ENCODE peak calls at places on chromosome 16, in five cellular contexts. E is stimulated activated CD4-positive, alpha-beta T cell treated with anti-CD3 and anti-CD28 coated beads, TNF-alpha, amount 100 ng/mL, for 1 hour; R is SK-N-DZ; W is CD4-positive, CD25-positive, alpha-beta regulatory T cell; Q is M059J. T is an unnamed sample.

GRCh38 chr16:89860747-89861304 is 12.6 kb upstream of the TCF25 start:
- DNase-seq in E (no peak), R (no peak), W (peak), Q (peak), T (peak)

GRCh38 chr16:87161822-87162676 is 155.1 kb downstream of the C16orf95 start:
- DNase-seq in E (no peak), R (no peak), W (peak), Q (no peak), T (no peak)

GRCh38 chr16:54366943-54367342 is 80.4 kb upstream of the IRX3 start:
- DNase-seq in E (no peak), R (no peak), W (no peak), Q (no peak), T (no peak)

GRCh38 chr16:11896776-11897175 is 19.0 kb downstream of the GSPT1 start:
- DNase-seq in E (no peak), R (no peak), W (no peak), Q (peak), T (peak)

GRCh38 chr16:3458852-3459361 is 15.4 kb downstream of the NAA60 start:
- DNase-seq in E (no peak), R (no peak), W (no peak), Q (no peak), T (no peak)

GRCh38 chr16:48081656-48082055 is 74.1 kb downstream of the ABCC12 start:
- DNase-seq in E (no peak), R (no peak), W (no peak), Q (peak), T (peak)

GRCh38 chr16:68740628-68741346 is 3.7 kb downstream of the CDH1 start:
- DNase-seq in E (no peak), R (no peak), W (no peak), Q (no peak), T (no peak)

GRCh38 chr16:85716016-85716679 is 27.4 kb upstream of the GINS2 start:
- DNase-seq in E (no peak), R (no peak), W (no peak), Q (no peak), T (no peak)

GRCh38 chr16:1674751-1675664 is 3.1 kb upstream of the JPT2 start:
- DNase-seq in E (no peak), R (no peak), W (no peak), Q (peak), T (peak)

GRCh38 chr16:21302898-21303528 is 24.9 kb upstream of the CRYM start:
- DNase-seq in E (no peak), R (no peak), W (no peak), Q (peak), T (peak)

GRCh38 chr16:66687906-66688625 is 8.5 kb downstream of the CMTM4 start:
- DNase-seq in E (no peak), R (no peak), W (no peak), Q (no peak), T (no peak)

GRCh38 chr16:1286492-1287094 is 22.8 kb upstream of the UBE2I start:
- DNase-seq in E (no peak), R (no peak), W (no peak), Q (no peak), T (no peak)

GRCh38 chr16:54422569-54422978 is 136.0 kb upstream of the IRX3 start:
- DNase-seq in E (no peak), R (no peak), W (no peak), Q (peak), T (no peak)

GRCh38 chr16:83994087-83994486 is 26.0 kb downstream of the NECAB2 start:
- DNase-seq in E (no peak), R (no peak), W (no peak), Q (peak), T (peak)

GRCh38 chr16:79707867-79708266 is 107.3 kb upstream of the MAF start:
- DNase-seq in E (no peak), R (no peak), W (no peak), Q (peak), T (no peak)

GRCh38 chr16:2592786-2593185 is 55.0 kb downstream of the PDPK1 start:
- DNase-seq in E (no peak), R (no peak), W (no peak), Q (no peak), T (no peak)

GRCh38 chr16:19382084-19382801 is 35.4 kb upstream of the TMC5 start:
- DNase-seq in E (no peak), R (no peak), W (no peak), Q (no peak), T (no peak)

GRCh38 chr16:19709381-19710136 is 8.5 kb downstream of the KNOP1 start:
- DNase-seq in E (no peak), R (no peak), W (no peak), Q (no peak), T (no peak)

GRCh38 chr16:85816159-85816558 is 16.7 kb downstream of the COX4I1 start:
- DNase-seq in E (no peak), R (no peak), W (no peak), Q (no peak), T (no peak)

GRCh38 chr16:11105038-11105903 is 150.7 kb downstream of the SOCS1 start:
- DNase-seq in E (no peak), R (peak), W (no peak), Q (peak), T (peak)

GRCh38 chr16:84449156-84450140 is 55.0 kb downstream of the MEAK7 start:
- DNase-seq in E (no peak), R (no peak), W (no peak), Q (no peak), T (no peak)

GRCh38 chr16:3182608-3183444 is 5.2 kb upstream of the OR1F1 start:
- DNase-seq in E (no peak), R (peak), W (no peak), Q (peak), T (peak)

GRCh38 chr16:64434526-64435069 is 687.3 kb downstream of the CDH11 start:
- DNase-seq in E (no peak), R (peak), W (no peak), Q (no peak), T (no peak)

GRCh38 chr16:53872248-53873221 is 168.6 kb downstream of the FTO start:
- DNase-seq in E (no peak), R (no peak), W (no peak), Q (peak), T (peak)

GRCh38 chr16:66483689-66484452 is 56.8 kb downstream of the BEAN1 start:
- DNase-seq in E (peak), R (peak), W (peak), Q (peak), T (peak)

GRCh38 chr16:68235882-68236803 is at the start of gene ESRP2:
- DNase-seq in E (no peak), R (no peak), W (peak), Q (no peak), T (peak)

GRCh38 chr16:10885246-10885645 is 8.2 kb downstream of the CIITA start:
- DNase-seq in E (no peak), R (no peak), W (no peak), Q (no peak), T (no peak)

GRCh38 chr16:48356633-48357376 is 28.4 kb downstream of the SIAH1 start:
- DNase-seq in E (no peak), R (no peak), W (no peak), Q (no peak), T (no peak)

GRCh38 chr16:7313170-7313569 is 19.5 kb upstream of the RBFOX1 start:
- DNase-seq in E (no peak), R (no peak), W (no peak), Q (peak), T (peak)

GRCh38 chr16:57620316-57621231 is 7.9 kb upstream of the ADGRG1 start:
- DNase-seq in E (no peak), R (no peak), W (no peak), Q (no peak), T (no peak)

GRCh38 chr16:71703324-71703723 is 21.2 kb downstream of the PHLPP2 start:
- DNase-seq in E (no peak), R (no peak), W (no peak), Q (no peak), T (no peak)

GRCh38 chr16:67397451-67397801 is 4.1 kb upstream of the TPPP3 start:
- DNase-seq in E (no peak), R (no peak), W (no peak), Q (no peak), T (no peak)

GRCh38 chr16:85052536-85052935 is 24.9 kb downstream of the KIAA0513 start:
- DNase-seq in E (no peak), R (no peak), W (no peak), Q (peak), T (peak)